ENCODE peak calls at places on chromosomes 12 and 14, in five cellular contexts. X is transverse colon, G is endothelial cell of umbilical vein, F is psoas muscle, E is prostate gland. J is an unnamed sample.

GRCh38 chr14:104805326-104805678 is 4.4 kb downstream of the ZBTB42 start:
- DNase-seq in G (no peak), E (no peak), F (peak; percentile 62), X (no peak), J (no peak)

GRCh38 chr14:56199976-56200577 is 81.9 kb downstream of the PELI2 start:
- DNase-seq in G (no peak), X (no peak), F (no peak), E (no peak), J (no peak)

GRCh38 chr12:74537126-74537706 is 419 bp upstream of the ATXN7L3B start:
- DNase-seq in G (no peak), E (no peak), X (no peak), F (no peak), J (no peak)

GRCh38 chr14:104665663-104666522 is 23.5 kb upstream of the INF2 start:
- DNase-seq in F (no peak), G (peak; percentile 53), E (no peak), X (peak; percentile 75), J (peak; percentile 36)

GRCh38 chr14:89641495-89642162 is 224.6 kb upstream of the FOXN3 start:
- DNase-seq in X (no peak), F (no peak), E (no peak), G (no peak), J (no peak)

GRCh38 chr12:111056618-111057521 is 136.5 kb upstream of the MYL2 start:
- DNase-seq in E (no peak), G (no peak), F (no peak), X (peak; percentile 22), J (peak; percentile 5)

GRCh38 chr12:77344651-77345050 is 279.3 kb upstream of the E2F7 start:
- DNase-seq in E (no peak), G (peak; percentile 41), X (no peak), F (no peak), J (no peak)

GRCh38 chr14:54696998-54697397 is 130.1 kb downstream of the SAMD4A start:
- DNase-seq in F (no peak), X (no peak), G (no peak), E (no peak), J (no peak)

GRCh38 chr12:52354197-52354596 is 13.1 kb downstream of the KRT85 start:
- DNase-seq in F (no peak), G (no peak), E (no peak), X (no peak), J (no peak)

GRCh38 chr12:116818341-116818856 is 62.8 kb downstream of the HRK start:
- DNase-seq in E (peak; percentile 36), F (no peak), X (peak; percentile 19), G (peak; percentile 59), J (no peak)

GRCh38 chr12:89732511-89732910 is 23.9 kb upstream of the ATP2B1 start:
- DNase-seq in X (no peak), G (no peak), E (no peak), F (no peak), J (no peak)

GRCh38 chr12:121577443-121578180 is 3.2 kb downstream of the KDM2B start:
- DNase-seq in X (no peak), G (no peak), E (no peak), F (no peak), J (no peak)

GRCh38 chr14:64158608-64159007 is 135.6 kb downstream of the ESR2 start:
- DNase-seq in E (no peak), X (no peak), F (no peak), G (peak; percentile 6), J (no peak)

GRCh38 chr12:111858778-111859177 is 16.8 kb downstream of the MAPKAPK5 start:
- DNase-seq in F (no peak), E (no peak), X (no peak), G (no peak), J (no peak)

GRCh38 chr14:95117937-95118726 is 39.2 kb downstream of the DICER1 start:
- DNase-seq in F (no peak), E (no peak), G (no peak), X (no peak), J (no peak)

GRCh38 chr12:171743-172705 is 41.9 kb downstream of the SLC6A12 start:
- DNase-seq in G (no peak), X (peak; percentile 67), F (no peak), E (no peak), J (no peak)

GRCh38 chr14:80055912-80056801 is 155.1 kb downstream of the DIO2 start:
- DNase-seq in F (peak; percentile 13), E (peak; percentile 29), X (peak; percentile 9), G (peak; percentile 47), J (peak; percentile 48)

GRCh38 chr12:49904601-49905000 is 901 bp upstream of the FAIM2 start:
- DNase-seq in F (no peak), E (no peak), G (no peak), X (no peak), J (no peak)

GRCh38 chr14:74348735-74349463 is 628 bp downstream of the VRTN start:
- DNase-seq in F (no peak), G (no peak), X (no peak), E (no peak), J (no peak)

GRCh38 chr12:102814691-102815367 is 102.2 kb downstream of the PAH start:
- DNase-seq in G (no peak), E (no peak), X (no peak), F (no peak), J (peak; percentile 51)

GRCh38 chr12:45216297-45216982 is 545 bp downstream of the ANO6 start:
- DNase-seq in G (peak; percentile 67), X (peak; percentile 56), E (peak; percentile 39), F (peak; percentile 59), J (peak; percentile 32)

GRCh38 chr14:75675265-75675960 is 14.4 kb downstream of the TTLL5 start:
- DNase-seq in G (no peak), E (no peak), X (no peak), F (no peak), J (no peak)

GRCh38 chr12:106068296-106068695 is 70.5 kb downstream of the NUAK1 start:
- DNase-seq in G (no peak), F (no peak), X (no peak), E (no peak), J (no peak)

GRCh38 chr12:106071686-106072085 is 67.1 kb downstream of the NUAK1 start:
- DNase-seq in X (no peak), G (no peak), E (no peak), F (no peak), J (no peak)

GRCh38 chr12:106067606-106068205 is 71.0 kb downstream of the NUAK1 start:
- DNase-seq in F (no peak), E (no peak), G (no peak), X (no peak), J (no peak)

GRCh38 chr12:106070611-106071010 is 68.1 kb downstream of the NUAK1 start:
- DNase-seq in X (no peak), G (no peak), E (no peak), F (no peak), J (no peak)

GRCh38 chr12:106070147-106070546 is 68.6 kb downstream of the NUAK1 start:
- DNase-seq in X (no peak), G (no peak), F (no peak), E (no peak), J (no peak)
- H3K27ac ChIP-seq in X (no peak overlapping the region), G (no peak overlapping the region), F (no peak overlapping the region), E (no peak overlapping the region), J (no peak overlapping the region)

GRCh38 chr12:47818701-47819543 is 781 bp downstream of the HDAC7 start:
- DNase-seq in F (peak; percentile 79), G (peak; percentile 23), E (no peak), X (peak; percentile 77), J (no peak)
- TF ChIP-seq CTCF in F (peak; percentile 28), G (no peak), E (no peak), X (no peak), J (no peak)

DNA sequence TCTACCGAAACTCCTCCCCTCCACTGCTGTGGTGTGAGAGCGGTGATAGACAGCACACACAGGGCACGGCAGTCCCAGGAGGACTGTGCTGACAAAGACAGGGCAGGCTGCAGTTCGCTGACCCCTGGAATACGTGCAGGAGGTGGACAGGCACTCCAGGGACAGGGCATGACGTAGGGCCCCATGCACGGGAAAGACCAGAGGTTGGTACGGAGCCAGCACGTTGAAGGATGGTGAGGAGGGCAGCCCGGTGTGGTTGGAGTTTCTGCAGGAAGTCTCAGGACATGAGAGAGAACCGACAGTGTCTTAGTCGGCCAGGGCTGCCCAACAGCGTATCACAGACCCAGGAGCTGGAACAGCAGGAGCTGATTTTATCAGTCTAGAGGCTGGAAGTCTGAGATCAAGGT is 254.2 kb upstream of the FKBP4 start:
- DNase-seq in G (no peak), E (no peak), X (no peak), F (no peak), J (no peak)
- H3K9me3 ChIP-seq in G (no peaks in the 10 kb centered on the region), E (no peaks in the 10 kb centered on the region), X (no peaks in the 10 kb centered on the region), F (no peaks in the 10 kb centered on the region), J (no peaks in the 10 kb centered on the region)

GRCh38 chr14:93926873-93927571 is at the start of gene FAM181A:
- DNase-seq in F (no peak), E (no peak), G (no peak), X (no peak), J (no peak)

GRCh38 chr14:93926209-93926872 is 803 bp upstream of the FAM181A start:
- DNase-seq in E (no peak), G (no peak), F (no peak), X (no peak), J (no peak)

GRCh38 chr14:93924592-93925355 is 2.4 kb upstream of the FAM181A start:
- DNase-seq in F (no peak), G (no peak), E (no peak), X (no peak), J (no peak)

GRCh38 chr14:93923586-93923985 is 3.6 kb upstream of the FAM181A start:
- DNase-seq in F (no peak), X (no peak), E (no peak), G (no peak), J (no peak)

DNA sequence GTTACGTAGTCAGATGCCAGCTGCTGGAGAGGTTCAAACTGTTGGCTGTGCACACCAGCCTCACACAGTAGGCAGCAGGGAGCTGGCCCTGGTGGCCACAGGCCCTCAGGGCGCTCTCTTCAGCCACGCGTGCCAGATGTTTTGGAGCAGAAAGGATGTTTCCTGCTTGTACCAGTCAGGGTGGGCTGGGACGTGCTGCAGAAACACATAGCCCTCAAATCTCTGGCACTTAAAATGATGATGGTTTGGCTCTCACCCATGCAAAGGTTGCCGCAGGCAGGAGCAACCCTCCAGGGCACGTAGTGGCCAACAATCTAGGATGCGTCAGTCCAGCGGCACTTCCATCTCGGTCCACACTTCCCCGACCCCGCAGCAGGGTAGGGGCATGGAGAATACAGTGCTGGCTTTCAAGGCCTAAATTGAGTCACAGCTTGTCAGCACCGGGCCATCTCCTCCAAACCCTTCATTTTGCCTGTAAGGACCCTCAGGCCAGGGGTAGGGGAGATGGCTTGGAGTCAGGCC is 1.7 kb upstream of the FAM181A start:
- DNase-seq in F (no peak), E (no peak), X (no peak), G (no peak), J (no peak)
- H3K27ac ChIP-seq in F (no peak overlapping the region), E (no peak overlapping the region), X (no peak overlapping the region), G (no peak overlapping the region), J (no peak overlapping the region)

DNA sequence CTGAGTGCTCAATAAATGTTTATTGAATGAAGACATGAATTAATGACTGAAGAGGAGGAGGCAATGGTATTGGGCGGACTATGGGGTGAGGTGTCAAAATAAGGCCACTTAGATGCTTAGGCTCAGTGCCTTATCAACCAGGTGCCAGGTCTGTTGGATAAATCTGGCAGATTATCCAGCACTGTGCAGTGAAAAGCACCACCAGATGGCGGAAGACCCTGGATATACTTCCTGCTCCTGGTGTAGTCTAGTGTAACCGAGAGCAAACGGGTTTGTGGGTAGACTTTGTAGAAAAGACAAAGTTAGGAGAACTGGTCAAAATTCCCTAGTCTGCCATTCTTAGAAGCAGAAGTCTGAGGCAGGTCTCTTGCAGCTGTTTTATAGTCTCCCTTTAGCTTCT is 306.3 kb downstream of the ATP23 start:
- DNase-seq in X (no peak), F (no peak), G (no peak), E (no peak), J (no peak)
- TF ChIP-seq CTCF in X (no peak), F (no peak), G (no peak), E (no peak), J (no peak)

GRCh38 chr12:33605776-33606175 is 166.2 kb upstream of the SYT10 start:
- DNase-seq in G (no peak), E (no peak), F (no peak), X (no peak), J (no peak)
- H3K9me3 ChIP-seq in G (peaks cover 3% of the 10 kb centered on the region), E (no peaks in the 10 kb centered on the region), F (no peaks in the 10 kb centered on the region), X (no peaks in the 10 kb centered on the region), J (no peaks in the 10 kb centered on the region)

J was measured in tibial nerve.